ENCODE peak calls at places on chromosomes 3 and 15, in seven cellular contexts. One of them, this sample, is unnamed.

GRCh38 chr15:59812889-59813288 is 123.8 kb upstream of the BNIP2 start:
- DNase-seq in memory B cell: no peak
- DNase-seq in occipital lobe: no peak
- DNase-seq in foreskin keratinocyte: no peak
- DNase-seq in psoas muscle: no peak
- DNase-seq in NCI-H748 treated with DMSO at 0.1 percent for 48 hours: no peak
- DNase-seq in ascending aorta: no peak
- DNase-seq in this sample: no peak

GRCh38 chr3:123344175-123344908 is 104.5 kb downstream of the ADCY5 start:
- DNase-seq in memory B cell: no peak
- DNase-seq in occipital lobe: no peak
- DNase-seq in NCI-H748 treated with DMSO at 0.1 percent for 48 hours: no peak
- DNase-seq in ascending aorta: no peak
- DNase-seq in foreskin keratinocyte: no peak
- DNase-seq in psoas muscle: no peak
- DNase-seq in this sample: no peak

GRCh38 chr15:63234479-63234878 is 42.9 kb upstream of the APH1B start:
- DNase-seq in memory B cell: no peak
- DNase-seq in occipital lobe: no peak
- DNase-seq in psoas muscle: peak; percentile 40
- DNase-seq in foreskin keratinocyte: no peak
- DNase-seq in NCI-H748 treated with DMSO at 0.1 percent for 48 hours: no peak
- DNase-seq in ascending aorta: peak; percentile 21
- DNase-seq in this sample: peak; percentile 20

GRCh38 chr3:150920236-150920635 is 15.0 kb upstream of the MINDY4B start:
- DNase-seq in ascending aorta: no peak
- DNase-seq in memory B cell: no peak
- DNase-seq in NCI-H748 treated with DMSO at 0.1 percent for 48 hours: no peak
- DNase-seq in psoas muscle: no peak
- DNase-seq in occipital lobe: no peak
- DNase-seq in foreskin keratinocyte: peak; percentile 9
- DNase-seq in this sample: no peak

GRCh38 chr3:14555835-14556234 is 15.7 kb upstream of the GRIP2 start:
- DNase-seq in psoas muscle: peak; percentile 52
- DNase-seq in NCI-H748 treated with DMSO at 0.1 percent for 48 hours: no peak
- DNase-seq in occipital lobe: no peak
- DNase-seq in foreskin keratinocyte: no peak
- DNase-seq in memory B cell: no peak
- DNase-seq in ascending aorta: no peak
- DNase-seq in this sample: peak; percentile 48

GRCh38 chr15:31537770-31538592 is 211.3 kb downstream of the KLF13 start:
- DNase-seq in NCI-H748 treated with DMSO at 0.1 percent for 48 hours: no peak
- DNase-seq in psoas muscle: no peak
- DNase-seq in memory B cell: no peak
- DNase-seq in occipital lobe: no peak
- DNase-seq in foreskin keratinocyte: no peak
- DNase-seq in ascending aorta: no peak
- DNase-seq in this sample: no peak

GRCh38 chr15:48426047-48426446 is 94.8 kb downstream of the DUT start:
- DNase-seq in NCI-H748 treated with DMSO at 0.1 percent for 48 hours: no peak
- DNase-seq in memory B cell: no peak
- DNase-seq in occipital lobe: no peak
- DNase-seq in ascending aorta: no peak
- DNase-seq in foreskin keratinocyte: no peak
- DNase-seq in psoas muscle: no peak
- DNase-seq in this sample: no peak

GRCh38 chr15:55535436-55535835 is 27.4 kb upstream of the DNAAF4 start:
- DNase-seq in psoas muscle: no peak
- DNase-seq in NCI-H748 treated with DMSO at 0.1 percent for 48 hours: no peak
- DNase-seq in memory B cell: no peak
- DNase-seq in ascending aorta: no peak
- DNase-seq in foreskin keratinocyte: no peak
- DNase-seq in occipital lobe: no peak
- DNase-seq in this sample: no peak

GRCh38 chr3:56990295-56991015 is 70.0 kb upstream of the SPATA12 start:
- DNase-seq in ascending aorta: no peak
- DNase-seq in foreskin keratinocyte: no peak
- DNase-seq in NCI-H748 treated with DMSO at 0.1 percent for 48 hours: no peak
- DNase-seq in occipital lobe: no peak
- DNase-seq in memory B cell: no peak
- DNase-seq in psoas muscle: no peak
- DNase-seq in this sample: no peak

GRCh38 chr3:16487506-16488175 is 25.9 kb downstream of the RFTN1 start:
- DNase-seq in NCI-H748 treated with DMSO at 0.1 percent for 48 hours: no peak
- DNase-seq in ascending aorta: no peak
- DNase-seq in occipital lobe: no peak
- DNase-seq in psoas muscle: no peak
- DNase-seq in memory B cell: no peak
- DNase-seq in foreskin keratinocyte: no peak
- DNase-seq in this sample: no peak

GRCh38 chr15:51121118-51121517 is 26.4 kb upstream of the TNFAIP8L3 start:
- DNase-seq in memory B cell: no peak
- DNase-seq in NCI-H748 treated with DMSO at 0.1 percent for 48 hours: no peak
- DNase-seq in foreskin keratinocyte: peak; percentile 71
- DNase-seq in occipital lobe: no peak
- DNase-seq in ascending aorta: peak; percentile 67
- DNase-seq in psoas muscle: no peak
- DNase-seq in this sample: no peak

GRCh38 chr3:41477399-41478014 is 278.2 kb downstream of the CTNNB1 start:
- DNase-seq in memory B cell: no peak
- DNase-seq in occipital lobe: no peak
- DNase-seq in NCI-H748 treated with DMSO at 0.1 percent for 48 hours: no peak
- DNase-seq in ascending aorta: no peak
- DNase-seq in psoas muscle: no peak
- DNase-seq in foreskin keratinocyte: no peak
- DNase-seq in this sample: no peak

GRCh38 chr15:68400066-68400456 is 31.9 kb downstream of the ITGA11 start:
- DNase-seq in NCI-H748 treated with DMSO at 0.1 percent for 48 hours: no peak
- DNase-seq in memory B cell: no peak
- DNase-seq in ascending aorta: no peak
- DNase-seq in psoas muscle: no peak
- DNase-seq in occipital lobe: no peak
- DNase-seq in foreskin keratinocyte: no peak
- DNase-seq in this sample: no peak

GRCh38 chr15:48582472-48583235 is 62.9 kb downstream of the FBN1 start:
- DNase-seq in memory B cell: no peak
- DNase-seq in ascending aorta: no peak
- DNase-seq in NCI-H748 treated with DMSO at 0.1 percent for 48 hours: no peak
- DNase-seq in occipital lobe: no peak
- DNase-seq in psoas muscle: no peak
- DNase-seq in foreskin keratinocyte: no peak
- DNase-seq in this sample: no peak

GRCh38 chr3:8624612-8625011 is 20.0 kb downstream of the SSUH2 start:
- DNase-seq in NCI-H748 treated with DMSO at 0.1 percent for 48 hours: no peak
- DNase-seq in occipital lobe: no peak
- DNase-seq in memory B cell: no peak
- DNase-seq in psoas muscle: no peak
- DNase-seq in foreskin keratinocyte: no peak
- DNase-seq in ascending aorta: no peak
- DNase-seq in this sample: no peak

GRCh38 chr15:62469874-62470688 is 305.0 kb upstream of the C2CD4B start:
- DNase-seq in NCI-H748 treated with DMSO at 0.1 percent for 48 hours: no peak
- DNase-seq in foreskin keratinocyte: no peak
- DNase-seq in psoas muscle: peak; percentile 67
- DNase-seq in ascending aorta: no peak
- DNase-seq in memory B cell: no peak
- DNase-seq in occipital lobe: no peak
- DNase-seq in this sample: no peak

GRCh38 chr3:179082416-179082815 is 10.8 kb upstream of the ZMAT3 start:
- DNase-seq in ascending aorta: no peak
- DNase-seq in NCI-H748 treated with DMSO at 0.1 percent for 48 hours: no peak
- DNase-seq in psoas muscle: no peak
- DNase-seq in foreskin keratinocyte: peak; percentile 65
- DNase-seq in occipital lobe: no peak
- DNase-seq in memory B cell: no peak
- DNase-seq in this sample: no peak

GRCh38 chr15:92958105-92958504 is 58.0 kb downstream of the CHD2 start:
- DNase-seq in ascending aorta: no peak
- DNase-seq in memory B cell: no peak
- DNase-seq in psoas muscle: no peak
- DNase-seq in occipital lobe: no peak
- DNase-seq in foreskin keratinocyte: peak; percentile 15
- DNase-seq in NCI-H748 treated with DMSO at 0.1 percent for 48 hours: no peak
- DNase-seq in this sample: no peak

GRCh38 chr15:63996794-63997357 is 49.4 kb downstream of the DAPK2 start:
- DNase-seq in ascending aorta: no peak
- DNase-seq in psoas muscle: no peak
- DNase-seq in occipital lobe: no peak
- DNase-seq in memory B cell: no peak
- DNase-seq in foreskin keratinocyte: no peak
- DNase-seq in NCI-H748 treated with DMSO at 0.1 percent for 48 hours: no peak
- DNase-seq in this sample: no peak

GRCh38 chr3:113329757-113330156 is 111.5 kb downstream of the CFAP44 start:
- DNase-seq in NCI-H748 treated with DMSO at 0.1 percent for 48 hours: no peak
- DNase-seq in foreskin keratinocyte: no peak
- DNase-seq in psoas muscle: no peak
- DNase-seq in occipital lobe: no peak
- DNase-seq in memory B cell: no peak
- DNase-seq in ascending aorta: no peak
- DNase-seq in this sample: no peak

GRCh38 chr15:39108021-39108420 is 472.9 kb upstream of the THBS1 start:
- DNase-seq in memory B cell: no peak
- DNase-seq in occipital lobe: no peak
- DNase-seq in foreskin keratinocyte: no peak
- DNase-seq in NCI-H748 treated with DMSO at 0.1 percent for 48 hours: no peak
- DNase-seq in ascending aorta: no peak
- DNase-seq in psoas muscle: no peak
- DNase-seq in this sample: no peak

GRCh38 chr3:152497457-152497856 is 228.7 kb downstream of the MBNL1 start:
- DNase-seq in psoas muscle: no peak
- DNase-seq in ascending aorta: no peak
- DNase-seq in NCI-H748 treated with DMSO at 0.1 percent for 48 hours: no peak
- DNase-seq in memory B cell: no peak
- DNase-seq in foreskin keratinocyte: no peak
- DNase-seq in occipital lobe: no peak
- DNase-seq in this sample: no peak

GRCh38 chr3:114411811-114412803 is 118.3 kb downstream of the TIGIT start:
- DNase-seq in ascending aorta: no peak
- DNase-seq in NCI-H748 treated with DMSO at 0.1 percent for 48 hours: no peak
- DNase-seq in psoas muscle: peak; percentile 26
- DNase-seq in foreskin keratinocyte: no peak
- DNase-seq in memory B cell: no peak
- DNase-seq in occipital lobe: no peak
- DNase-seq in this sample: no peak

GRCh38 chr15:67762610-67763368 is 62.5 kb upstream of the SKOR1 start:
- DNase-seq in psoas muscle: no peak
- DNase-seq in NCI-H748 treated with DMSO at 0.1 percent for 48 hours: no peak
- DNase-seq in ascending aorta: no peak
- DNase-seq in memory B cell: no peak
- DNase-seq in occipital lobe: no peak
- DNase-seq in foreskin keratinocyte: no peak
- DNase-seq in this sample: no peak

GRCh38 chr3:141901914-141902313 is 25.5 kb downstream of the ATP1B3 start:
- DNase-seq in memory B cell: no peak
- DNase-seq in ascending aorta: no peak
- DNase-seq in occipital lobe: no peak
- DNase-seq in foreskin keratinocyte: no peak
- DNase-seq in NCI-H748 treated with DMSO at 0.1 percent for 48 hours: no peak
- DNase-seq in psoas muscle: no peak
- DNase-seq in this sample: no peak

GRCh38 chr15:76150971-76151598 is 91.3 kb downstream of the TMEM266 start:
- DNase-seq in memory B cell: peak; percentile 86
- DNase-seq in psoas muscle: peak; percentile 75
- DNase-seq in ascending aorta: peak; percentile 29
- DNase-seq in foreskin keratinocyte: peak; percentile 95
- DNase-seq in occipital lobe: peak; percentile 47
- DNase-seq in NCI-H748 treated with DMSO at 0.1 percent for 48 hours: peak; percentile 22
- DNase-seq in this sample: peak; percentile 46

GRCh38 chr15:58273104-58273503 is 134.9 kb downstream of the AQP9 start:
- DNase-seq in ascending aorta: no peak
- DNase-seq in foreskin keratinocyte: no peak
- DNase-seq in occipital lobe: no peak
- DNase-seq in NCI-H748 treated with DMSO at 0.1 percent for 48 hours: no peak
- DNase-seq in psoas muscle: no peak
- DNase-seq in memory B cell: no peak
- DNase-seq in this sample: no peak

GRCh38 chr3:10198761-10199688 is 34.3 kb downstream of the IRAK2 start:
- DNase-seq in NCI-H748 treated with DMSO at 0.1 percent for 48 hours: no peak
- DNase-seq in occipital lobe: no peak
- DNase-seq in foreskin keratinocyte: peak; percentile 83
- DNase-seq in memory B cell: peak; percentile 61
- DNase-seq in psoas muscle: no peak
- DNase-seq in ascending aorta: no peak
- DNase-seq in this sample: no peak

GRCh38 chr3:3801510-3801841 is 2.2 kb downstream of the LRRN1 start:
- DNase-seq in foreskin keratinocyte: no peak
- DNase-seq in NCI-H748 treated with DMSO at 0.1 percent for 48 hours: no peak
- DNase-seq in memory B cell: no peak
- DNase-seq in ascending aorta: no peak
- DNase-seq in psoas muscle: no peak
- DNase-seq in occipital lobe: no peak
- DNase-seq in this sample: no peak

GRCh38 chr3:166013073-166013679 is 176.0 kb upstream of the BCHE start:
- DNase-seq in NCI-H748 treated with DMSO at 0.1 percent for 48 hours: peak; percentile 7
- DNase-seq in memory B cell: no peak
- DNase-seq in psoas muscle: no peak
- DNase-seq in foreskin keratinocyte: no peak
- DNase-seq in ascending aorta: no peak
- DNase-seq in occipital lobe: no peak
- DNase-seq in this sample: no peak

GRCh38 chr15:80591471-80591870 is 103.6 kb upstream of the ABHD17C start:
- DNase-seq in memory B cell: no peak
- DNase-seq in ascending aorta: no peak
- DNase-seq in psoas muscle: no peak
- DNase-seq in foreskin keratinocyte: no peak
- DNase-seq in NCI-H748 treated with DMSO at 0.1 percent for 48 hours: no peak
- DNase-seq in occipital lobe: no peak
- DNase-seq in this sample: no peak